ENCODE peak calls at places on chromosomes 5 and 9, in six cellular contexts. One of them, this sample, is unnamed.

GRCh38 chr9:2066312-2067273 is 51.4 kb downstream of the SMARCA2 start:
- DNase-seq in astrocyte: peak
- DNase-seq in natural killer cell: no peak
- DNase-seq in kidney: no peak
- DNase-seq in fibroblast of the aortic adventitia: peak
- DNase-seq in OCI-LY7: peak
- DNase-seq in this sample: peak

GRCh38 chr5:67870662-67871061 is 344.9 kb upstream of the PIK3R1 start:
- DNase-seq in astrocyte: no peak
- DNase-seq in natural killer cell: no peak
- DNase-seq in kidney: no peak
- DNase-seq in fibroblast of the aortic adventitia: no peak
- DNase-seq in OCI-LY7: no peak
- DNase-seq in this sample: no peak

GRCh38 chr9:68998812-68999211 is 15.1 kb downstream of the PRKACG start:
- DNase-seq in astrocyte: no peak
- DNase-seq in natural killer cell: no peak
- DNase-seq in kidney: no peak
- DNase-seq in fibroblast of the aortic adventitia: no peak
- DNase-seq in OCI-LY7: peak
- DNase-seq in this sample: no peak

GRCh38 chr5:140420226-140420570 is 18.6 kb downstream of the ANKHD1 start:
- DNase-seq in astrocyte: no peak
- DNase-seq in natural killer cell: no peak
- DNase-seq in kidney: no peak
- DNase-seq in fibroblast of the aortic adventitia: peak
- DNase-seq in OCI-LY7: no peak
- DNase-seq in this sample: no peak

GRCh38 chr9:104772707-104773106 is 8.8 kb downstream of the NIPSNAP3B start:
- DNase-seq in astrocyte: no peak
- DNase-seq in natural killer cell: no peak
- DNase-seq in kidney: no peak
- DNase-seq in fibroblast of the aortic adventitia: peak
- DNase-seq in OCI-LY7: peak
- DNase-seq in this sample: no peak

GRCh38 chr9:87725900-87726709 is at the start of gene CTSL:
- DNase-seq in astrocyte: peak
- DNase-seq in natural killer cell: no peak
- DNase-seq in kidney: peak
- DNase-seq in fibroblast of the aortic adventitia: peak
- DNase-seq in OCI-LY7: no peak
- DNase-seq in this sample: peak

GRCh38 chr9:129750010-129750409 is 2.8 kb downstream of the PTGES start:
- DNase-seq in astrocyte: peak
- DNase-seq in natural killer cell: no peak
- DNase-seq in kidney: no peak
- DNase-seq in fibroblast of the aortic adventitia: peak
- DNase-seq in OCI-LY7: no peak
- DNase-seq in this sample: peak

GRCh38 chr5:149125386-149125891 is 15.9 kb upstream of the ABLIM3 start:
- DNase-seq in astrocyte: no peak
- DNase-seq in natural killer cell: no peak
- DNase-seq in kidney: no peak
- DNase-seq in fibroblast of the aortic adventitia: no peak
- DNase-seq in OCI-LY7: no peak
- DNase-seq in this sample: no peak

GRCh38 chr5:142924135-142924883 is 154.1 kb downstream of the ARHGAP26 start:
- DNase-seq in astrocyte: peak
- DNase-seq in natural killer cell: no peak
- DNase-seq in kidney: no peak
- DNase-seq in fibroblast of the aortic adventitia: peak
- DNase-seq in OCI-LY7: peak
- DNase-seq in this sample: no peak

GRCh38 chr5:100904259-100904822 is 1.3 kb upstream of the ST8SIA4 start:
- DNase-seq in astrocyte: no peak
- DNase-seq in natural killer cell: peak
- DNase-seq in kidney: peak
- DNase-seq in fibroblast of the aortic adventitia: no peak
- DNase-seq in OCI-LY7: peak
- DNase-seq in this sample: no peak

GRCh38 chr5:140575309-140575708 is 10.7 kb downstream of the SLC35A4 start:
- DNase-seq in astrocyte: no peak
- DNase-seq in natural killer cell: no peak
- DNase-seq in kidney: no peak
- DNase-seq in fibroblast of the aortic adventitia: peak
- DNase-seq in OCI-LY7: no peak
- DNase-seq in this sample: peak

GRCh38 chr5:125377151-125377550 is 630.7 kb upstream of the ZNF608 start:
- DNase-seq in astrocyte: no peak
- DNase-seq in natural killer cell: no peak
- DNase-seq in kidney: no peak
- DNase-seq in fibroblast of the aortic adventitia: no peak
- DNase-seq in OCI-LY7: no peak
- DNase-seq in this sample: no peak

GRCh38 chr5:172910828-172911627 is 48.2 kb upstream of the RPL26L1 start:
- DNase-seq in astrocyte: peak
- DNase-seq in natural killer cell: no peak
- DNase-seq in kidney: peak
- DNase-seq in fibroblast of the aortic adventitia: peak
- DNase-seq in OCI-LY7: peak
- DNase-seq in this sample: peak

GRCh38 chr5:115372121-115372520 is 75.7 kb upstream of the CCDC112 start:
- DNase-seq in astrocyte: peak
- DNase-seq in natural killer cell: no peak
- DNase-seq in kidney: no peak
- DNase-seq in fibroblast of the aortic adventitia: peak
- DNase-seq in OCI-LY7: no peak
- DNase-seq in this sample: no peak

GRCh38 chr5:140349244-140349643 is 2.8 kb upstream of the HBEGF start:
- DNase-seq in astrocyte: no peak
- DNase-seq in natural killer cell: no peak
- DNase-seq in kidney: no peak
- DNase-seq in fibroblast of the aortic adventitia: peak
- DNase-seq in OCI-LY7: no peak
- DNase-seq in this sample: peak

GRCh38 chr9:104992696-104993095 is 64.7 kb upstream of the ABCA1 start:
- DNase-seq in astrocyte: peak
- DNase-seq in natural killer cell: no peak
- DNase-seq in kidney: no peak
- DNase-seq in fibroblast of the aortic adventitia: peak
- DNase-seq in OCI-LY7: no peak
- DNase-seq in this sample: no peak

GRCh38 chr9:90023861-90024260 is 419.0 kb downstream of the GADD45G start:
- DNase-seq in astrocyte: no peak
- DNase-seq in natural killer cell: no peak
- DNase-seq in kidney: no peak
- DNase-seq in fibroblast of the aortic adventitia: no peak
- DNase-seq in OCI-LY7: no peak
- DNase-seq in this sample: no peak

GRCh38 chr5:92179651-92180050 is 796.5 kb upstream of the ARRDC3 start:
- DNase-seq in astrocyte: no peak
- DNase-seq in natural killer cell: no peak
- DNase-seq in kidney: no peak
- DNase-seq in fibroblast of the aortic adventitia: no peak
- DNase-seq in OCI-LY7: no peak
- DNase-seq in this sample: no peak

GRCh38 chr5:120396186-120396585 is 67.9 kb upstream of the PRR16 start:
- DNase-seq in astrocyte: peak
- DNase-seq in natural killer cell: no peak
- DNase-seq in kidney: no peak
- DNase-seq in fibroblast of the aortic adventitia: peak
- DNase-seq in OCI-LY7: no peak
- DNase-seq in this sample: peak

GRCh38 chr9:34566191-34566849 is 23.2 kb downstream of the CNTFR start:
- DNase-seq in astrocyte: no peak
- DNase-seq in natural killer cell: no peak
- DNase-seq in kidney: peak
- DNase-seq in fibroblast of the aortic adventitia: no peak
- DNase-seq in OCI-LY7: no peak
- DNase-seq in this sample: no peak

DNA sequence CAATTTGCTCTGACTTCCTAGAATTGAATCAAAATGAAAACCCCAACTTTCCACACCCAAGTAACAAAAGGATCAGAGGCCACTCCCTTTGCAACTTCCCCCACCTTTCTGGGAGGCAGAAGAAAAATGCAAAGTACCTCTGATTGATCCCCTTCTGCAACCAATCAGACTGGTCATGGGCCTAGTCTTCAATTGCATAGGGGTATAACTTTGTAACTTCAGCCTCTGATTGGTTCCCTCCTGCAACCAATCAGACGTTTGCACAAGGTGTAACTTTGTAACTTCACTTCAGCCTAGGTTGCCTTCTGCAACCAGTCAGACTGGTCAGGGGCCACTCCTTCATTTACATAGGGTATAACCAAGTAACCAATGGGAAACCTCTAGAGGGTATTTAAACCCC is 38.3 kb upstream of the CNOT6 start:
- DNase-seq in astrocyte: no peak
- DNase-seq in natural killer cell: no peak
- DNase-seq in kidney: no peak
- DNase-seq in fibroblast of the aortic adventitia: no peak
- DNase-seq in OCI-LY7: no peak
- DNase-seq in this sample: no peak
- TF ChIP-seq CTCF in astrocyte: no peak
- TF ChIP-seq CTCF in natural killer cell: no peak
- TF ChIP-seq CTCF in kidney: no peak
- TF ChIP-seq CTCF in fibroblast of the aortic adventitia: no peak
- TF ChIP-seq CTCF in OCI-LY7: no peak
- TF ChIP-seq CTCF in this sample: no peak

GRCh38 chr5:5589146-5589826 is 166.8 kb downstream of the ICE1 start:
- DNase-seq in astrocyte: no peak
- DNase-seq in natural killer cell: no peak
- DNase-seq in kidney: no peak
- DNase-seq in fibroblast of the aortic adventitia: no peak
- DNase-seq in OCI-LY7: no peak
- DNase-seq in this sample: no peak
- TF ChIP-seq CTCF in astrocyte: no peak
- TF ChIP-seq CTCF in natural killer cell: no peak
- TF ChIP-seq CTCF in kidney: no peak
- TF ChIP-seq CTCF in fibroblast of the aortic adventitia: no peak
- TF ChIP-seq CTCF in OCI-LY7: no peak
- TF ChIP-seq CTCF in this sample: no peak

GRCh38 chr5:2388005-2388361 is 363.5 kb downstream of the IRX2 start:
- DNase-seq in astrocyte: no peak
- DNase-seq in natural killer cell: no peak
- DNase-seq in kidney: no peak
- DNase-seq in fibroblast of the aortic adventitia: no peak
- DNase-seq in OCI-LY7: no peak
- DNase-seq in this sample: no peak

GRCh38 chr5:2391566-2391965 is 359.9 kb downstream of the IRX2 start:
- DNase-seq in astrocyte: no peak
- DNase-seq in natural killer cell: no peak
- DNase-seq in kidney: no peak
- DNase-seq in fibroblast of the aortic adventitia: no peak
- DNase-seq in OCI-LY7: no peak
- DNase-seq in this sample: no peak

GRCh38 chr5:2391021-2391420 is 360.5 kb downstream of the IRX2 start:
- DNase-seq in astrocyte: no peak
- DNase-seq in natural killer cell: no peak
- DNase-seq in kidney: no peak
- DNase-seq in fibroblast of the aortic adventitia: no peak
- DNase-seq in OCI-LY7: no peak
- DNase-seq in this sample: no peak

GRCh38 chr5:2383678-2384025 is 367.8 kb downstream of the IRX2 start:
- DNase-seq in astrocyte: no peak
- DNase-seq in natural killer cell: no peak
- DNase-seq in kidney: no peak
- DNase-seq in fibroblast of the aortic adventitia: no peak
- DNase-seq in OCI-LY7: no peak
- DNase-seq in this sample: no peak

DNA sequence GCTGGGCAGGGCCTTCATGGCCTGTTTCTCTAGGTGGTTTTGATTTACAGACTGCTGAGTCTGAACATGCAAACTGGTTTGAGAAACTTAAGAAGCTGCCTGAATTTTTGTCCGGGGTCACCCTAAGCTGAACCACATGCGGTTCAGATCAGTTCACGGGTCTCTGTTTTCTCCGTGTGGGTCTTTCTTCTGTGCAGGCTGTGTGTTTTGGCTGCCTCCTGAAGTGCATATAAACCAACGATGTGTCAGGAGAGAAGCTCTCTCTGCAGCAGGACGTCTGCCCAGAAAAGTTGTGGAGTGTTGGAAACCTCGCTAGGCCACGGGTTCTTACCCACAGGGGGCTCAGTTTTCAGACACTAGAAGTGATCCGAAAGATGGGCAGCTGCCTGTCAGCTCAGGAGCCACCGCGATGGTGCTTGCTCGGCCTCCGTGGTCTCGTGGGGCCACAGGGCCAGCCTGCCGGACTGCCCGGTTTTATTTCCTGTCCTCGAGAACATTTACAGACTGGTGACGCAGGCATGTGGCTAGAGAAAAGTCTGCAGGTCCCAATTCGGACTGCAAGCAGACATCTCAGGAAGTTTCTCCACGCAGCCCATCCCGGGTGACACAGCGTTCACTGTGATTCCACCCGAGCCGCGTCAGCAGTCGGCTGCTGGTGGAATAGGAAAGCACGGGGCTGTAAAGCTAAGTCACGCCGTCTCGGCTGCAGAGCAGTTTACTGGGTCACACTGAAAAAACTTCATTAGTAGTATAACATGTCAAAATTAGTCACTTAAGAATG is 364.1 kb downstream of the IRX2 start:
- DNase-seq in astrocyte: no peak
- DNase-seq in natural killer cell: no peak
- DNase-seq in kidney: no peak
- DNase-seq in fibroblast of the aortic adventitia: no peak
- DNase-seq in OCI-LY7: no peak
- DNase-seq in this sample: no peak
- TF ChIP-seq CTCF in astrocyte: no peak
- TF ChIP-seq CTCF in natural killer cell: no peak
- TF ChIP-seq CTCF in kidney: no peak
- TF ChIP-seq CTCF in fibroblast of the aortic adventitia: no peak
- TF ChIP-seq CTCF in OCI-LY7: no peak
- TF ChIP-seq CTCF in this sample: no peak

GRCh38 chr9:97438666-97439065 is 26.8 kb downstream of the TDRD7 start:
- DNase-seq in astrocyte: no peak
- DNase-seq in natural killer cell: no peak
- DNase-seq in kidney: no peak
- DNase-seq in fibroblast of the aortic adventitia: peak
- DNase-seq in OCI-LY7: no peak
- DNase-seq in this sample: no peak

GRCh38 chr9:97445119-97445701 is 33.3 kb downstream of the TDRD7 start:
- DNase-seq in astrocyte: no peak
- DNase-seq in natural killer cell: no peak
- DNase-seq in kidney: no peak
- DNase-seq in fibroblast of the aortic adventitia: no peak
- DNase-seq in OCI-LY7: no peak
- DNase-seq in this sample: no peak

GRCh38 chr9:97441729-97442128 is 29.8 kb downstream of the TDRD7 start:
- DNase-seq in astrocyte: peak
- DNase-seq in natural killer cell: no peak
- DNase-seq in kidney: no peak
- DNase-seq in fibroblast of the aortic adventitia: peak
- DNase-seq in OCI-LY7: no peak
- DNase-seq in this sample: no peak

GRCh38 chr9:97437151-97437550 is 25.3 kb downstream of the TDRD7 start:
- DNase-seq in astrocyte: no peak
- DNase-seq in natural killer cell: no peak
- DNase-seq in kidney: no peak
- DNase-seq in fibroblast of the aortic adventitia: no peak
- DNase-seq in OCI-LY7: no peak
- DNase-seq in this sample: no peak

GRCh38 chr9:97440160-97440559 is 28.3 kb downstream of the TDRD7 start:
- DNase-seq in astrocyte: no peak
- DNase-seq in natural killer cell: no peak
- DNase-seq in kidney: no peak
- DNase-seq in fibroblast of the aortic adventitia: no peak
- DNase-seq in OCI-LY7: no peak
- DNase-seq in this sample: no peak
- TF ChIP-seq CTCF in astrocyte: no peak
- TF ChIP-seq CTCF in natural killer cell: no peak
- TF ChIP-seq CTCF in kidney: no peak
- TF ChIP-seq CTCF in fibroblast of the aortic adventitia: no peak
- TF ChIP-seq CTCF in OCI-LY7: no peak
- TF ChIP-seq CTCF in this sample: no peak